ENCODE peak calls at places on chromosome 14, in seven cellular contexts. R, F, Q, O, P, C and M are unnamed samples.

GRCh38 chr14:21475767-21476525 is 813 bp downstream of the RAB2B start:
- DNase-seq in Q (no peak), F (no peak), P (no peak), C (no peak), R (no peak), O (no peak), M (no peak)

GRCh38 chr14:37270629-37271028 is 72.9 kb downstream of the MIPOL1 start:
- DNase-seq in C (no peak), R (no peak), Q (no peak), F (no peak), P (no peak), O (no peak), M (no peak)

GRCh38 chr14:72291908-72292688 is 359.9 kb downstream of the RGS6 start:
- DNase-seq in F (peak; percentile 63), O (peak; percentile 23), C (peak; percentile 70), P (peak; percentile 0), R (no peak), Q (no peak), M (peak; percentile 54)

GRCh38 chr14:64438181-64438839 is 27.0 kb upstream of the AKAP5 start:
- DNase-seq in P (no peak), F (peak; percentile 91), C (peak; percentile 87), Q (no peak), R (no peak), O (no peak), M (peak; percentile 87)

GRCh38 chr14:75449703-75450102 is 21.9 kb downstream of the JDP2 start:
- DNase-seq in C (no peak), P (no peak), F (no peak), O (no peak), R (no peak), Q (no peak), M (peak; percentile 37)

GRCh38 chr14:76720382-76720813 is 40.9 kb upstream of the VASH1 start:
- DNase-seq in P (peak; percentile 42), R (no peak), O (peak; percentile 29), Q (no peak), C (peak; percentile 73), F (peak; percentile 55), M (peak; percentile 36)

GRCh38 chr14:99574099-99574880 is 29.7 kb downstream of the CCDC85C start:
- DNase-seq in Q (no peak), C (peak; percentile 85), F (peak; percentile 97), P (no peak), O (no peak), R (no peak), M (peak; percentile 92)

GRCh38 chr14:73977896-73978295 is 27.8 kb downstream of the COQ6 start:
- DNase-seq in F (peak; percentile 7), Q (no peak), R (no peak), P (no peak), O (no peak), C (peak; percentile 6), M (no peak)

GRCh38 chr14:33475623-33476022 is 475.3 kb downstream of the EGLN3 start:
- DNase-seq in Q (no peak), P (no peak), F (peak; percentile 69), O (no peak), R (no peak), C (peak; percentile 79), M (peak; percentile 18)

GRCh38 chr14:58899317-58899713 is 261.6 kb downstream of the DACT1 start:
- DNase-seq in O (no peak), C (peak; percentile 87), P (no peak), Q (no peak), F (peak; percentile 76), R (no peak), M (peak; percentile 87)

GRCh38 chr14:62711351-62712023 is 333.8 kb downstream of the KCNH5 start:
- DNase-seq in F (no peak), R (no peak), O (no peak), C (no peak), P (no peak), Q (no peak), M (no peak)

GRCh38 chr14:99040047-99040446 is 231.9 kb downstream of the BCL11B start:
- DNase-seq in C (no peak), Q (no peak), P (no peak), F (no peak), R (no peak), O (no peak), M (no peak)

GRCh38 chr14:103546651-103547454 is 15.6 kb downstream of the BAG5 start:
- DNase-seq in Q (peak; percentile 60), O (peak; percentile 40), P (peak; percentile 35), C (peak; percentile 56), R (peak; percentile 59), F (peak; percentile 48), M (peak; percentile 52)

GRCh38 chr14:64715146-64715627 is 11.0 kb downstream of the PLEKHG3 start:
- DNase-seq in R (no peak), C (no peak), O (no peak), Q (no peak), F (no peak), P (no peak), M (no peak)

GRCh38 chr14:31966896-31967668 is 110.0 kb upstream of the ARHGAP5 start:
- DNase-seq in R (no peak), C (no peak), P (no peak), Q (no peak), F (no peak), O (no peak), M (no peak)

GRCh38 chr14:30034049-30034635 is 106.5 kb upstream of the PRKD1 start:
- DNase-seq in O (no peak), R (no peak), Q (no peak), C (no peak), F (no peak), P (no peak), M (no peak)

GRCh38 chr14:67413806-67414769 is 2.1 kb upstream of the PLEK2 start:
- DNase-seq in O (no peak), C (peak; percentile 58), P (no peak), F (peak; percentile 94), R (no peak), Q (no peak), M (peak; percentile 47)

GRCh38 chr14:85250369-85250768 is 279.6 kb upstream of the FLRT2 start:
- DNase-seq in C (no peak), Q (no peak), R (no peak), F (no peak), P (no peak), O (no peak), M (no peak)

GRCh38 chr14:68199465-68200145 is 380.0 kb downstream of the RAD51B start:
- DNase-seq in Q (no peak), R (no peak), O (no peak), C (peak; percentile 98), P (no peak), F (no peak), M (peak; percentile 82)

GRCh38 chr14:96249016-96249415 is 7.0 kb upstream of the BDKRB1 start:
- DNase-seq in Q (no peak), R (no peak), F (peak; percentile 92), P (peak; percentile 88), O (no peak), C (peak; percentile 94), M (peak; percentile 95)

GRCh38 chr14:52013984-52014600 is 24.7 kb downstream of the RTRAF start:
- DNase-seq in R (no peak), F (no peak), O (no peak), Q (no peak), P (peak; percentile 14), C (no peak), M (no peak)

GRCh38 chr14:39841088-39841487 is 408.9 kb upstream of the FBXO33 start:
- DNase-seq in O (peak; percentile 37), Q (no peak), F (no peak), P (no peak), R (no peak), C (no peak), M (no peak)

GRCh38 chr14:91059576-91060471 is 617 bp downstream of the RPS6KA5 start:
- DNase-seq in C (peak; percentile 4), O (peak; percentile 37), P (peak; percentile 58), Q (peak; percentile 31), R (peak; percentile 58), F (peak; percentile 26), M (peak; percentile 15)

GRCh38 chr14:37625597-37626595 is 30.5 kb downstream of the TTC6 start:
- DNase-seq in F (no peak), P (no peak), O (no peak), C (no peak), Q (no peak), R (no peak), M (no peak)

GRCh38 chr14:61477845-61478438 is 156.6 kb downstream of the PRKCH start:
- DNase-seq in F (peak; percentile 54), R (no peak), O (no peak), Q (no peak), C (peak; percentile 62), P (peak; percentile 62), M (no peak)